ENCODE peak calls at places on chromosomes 12 and 14, in ten cellular contexts. I is lower lobe of right lung; M is activated CD4-positive, alpha-beta T cell treated with anti-CD3 and anti-CD28 coated beads for 1 hour; S is HCEC 1CT; H is AG08395; D is T-helper 1 cell; X is AG08396; N is heart left ventricle; J is iPS-NIHi11; R is brain microvascular endothelial cell. E is an unnamed sample.

GRCh38 chr12:45946435-45946834 is 43.9 kb downstream of the SCAF11 start:
- DNase-seq in I (no peak), M (no peak), S (no peak), H (no peak), D (no peak), X (no peak), N (no peak), J (no peak), R (no peak), E (no peak)

GRCh38 chr12:128571906-128572305 is 251.9 kb downstream of the SLC15A4 start:
- DNase-seq in I (no peak), M (no peak), S (no peak), H (no peak), D (no peak), X (no peak), N (no peak), J (no peak), R (no peak), E (no peak)

GRCh38 chr14:55502746-55503284 is 62.4 kb upstream of the TBPL2 start:
- DNase-seq in I (no peak), M (no peak), S (no peak), H (no peak), D (no peak), X (no peak), N (no peak), J (no peak), R (no peak), E (no peak)

GRCh38 chr14:54617467-54617866 is 50.5 kb downstream of the SAMD4A start:
- DNase-seq in I (no peak), M (no peak), S (peak), H (peak), D (no peak), X (no peak), N (no peak), J (no peak), R (no peak), E (no peak)

GRCh38 chr12:104763163-104763805 is 194.8 kb downstream of the SLC41A2 start:
- DNase-seq in I (no peak), M (no peak), S (peak), H (peak), D (no peak), X (no peak), N (no peak), J (no peak), R (peak), E (no peak)

GRCh38 chr12:46562625-46563228 is 190.2 kb upstream of the SLC38A2 start:
- DNase-seq in I (no peak), M (no peak), S (peak), H (peak), D (no peak), X (no peak), N (no peak), J (peak), R (peak), E (no peak)

GRCh38 chr14:78836777-78837176 is 666.6 kb downstream of the NRXN3 start:
- DNase-seq in I (no peak), M (no peak), S (peak), H (peak), D (no peak), X (peak), N (peak), J (peak), R (peak), E (peak)

GRCh38 chr14:87409401-87409800 is 583.6 kb downstream of the GALC start:
- DNase-seq in I (no peak), M (no peak), S (peak), H (no peak), D (no peak), X (peak), N (no peak), J (no peak), R (no peak), E (no peak)

GRCh38 chr14:104341532-104342434 is 203.4 kb downstream of the KIF26A start:
- DNase-seq in I (peak), M (no peak), S (no peak), H (no peak), D (no peak), X (no peak), N (no peak), J (peak), R (peak), E (peak)

GRCh38 chr14:61524211-61524806 is 171.0 kb upstream of the HIF1A start:
- DNase-seq in I (no peak), M (no peak), S (peak), H (no peak), D (no peak), X (no peak), N (peak), J (no peak), R (peak), E (no peak)

GRCh38 chr12:93908846-93909592 is 231.8 kb downstream of the CRADD start:
- DNase-seq in I (no peak), M (no peak), S (peak), H (no peak), D (no peak), X (no peak), N (peak), J (no peak), R (peak), E (no peak)

GRCh38 chr12:88600272-88600671 is 20.0 kb upstream of the KITLG start:
- DNase-seq in I (no peak), M (no peak), S (peak), H (peak), D (no peak), X (peak), N (no peak), J (no peak), R (peak), E (no peak)

GRCh38 chr14:57512221-57512620 is 18.6 kb upstream of the CCDC198 start:
- DNase-seq in I (no peak), M (no peak), S (no peak), H (no peak), D (no peak), X (no peak), N (no peak), J (no peak), R (no peak), E (no peak)

GRCh38 chr14:68929623-68930307 is 49.3 kb downstream of the ACTN1 start:
- DNase-seq in I (no peak), M (no peak), S (no peak), H (no peak), D (no peak), X (no peak), N (no peak), J (no peak), R (no peak), E (no peak)

GRCh38 chr12:76187177-76187576 is 102.7 kb upstream of the NAP1L1 start:
- DNase-seq in I (no peak), M (no peak), S (no peak), H (no peak), D (no peak), X (no peak), N (no peak), J (no peak), R (no peak), E (no peak)

GRCh38 chr14:91220581-91221000 is 23.9 kb downstream of the GPR68 start:
- DNase-seq in I (no peak), M (no peak), S (no peak), H (no peak), D (no peak), X (no peak), N (no peak), J (no peak), R (no peak), E (no peak)

GRCh38 chr12:92078167-92079053 is 67.2 kb downstream of the BTG1 start:
- DNase-seq in I (no peak), M (no peak), S (peak), H (peak), D (no peak), X (peak), N (no peak), J (no peak), R (peak), E (no peak)

GRCh38 chr14:61252354-61253063 is 28.6 kb downstream of the TMEM30B start:
- DNase-seq in I (peak), M (peak), S (peak), H (peak), D (peak), X (peak), N (peak), J (peak), R (peak), E (no peak)

GRCh38 chr14:75184447-75184846 is 8.0 kb upstream of the TMED10 start:
- DNase-seq in I (no peak), M (no peak), S (peak), H (peak), D (no peak), X (no peak), N (no peak), J (no peak), R (no peak), E (no peak)